ENCODE peak calls at places on chromosomes 6 and 20, in six cellular contexts. K is gastrocnemius medialis, T is pancreas, S is lower lobe of right lung, C is Panc1, J is spleen. V is an unnamed sample. For H3K4me1, the result is how much of the 10 kb centered on the place peaks cover.

GRCh38 chr6:100134703-100135102 is 140.7 kb upstream of the MCHR2 start:
- DNase-seq in K (no peak), C (no peak), S (no peak), T (no peak), J (no peak), V (no peak)

GRCh38 chr6:154578004-154578559 is 67.6 kb upstream of the CNKSR3 start:
- DNase-seq in K (no peak), S (no peak), J (no peak), T (no peak), C (no peak), V (no peak)

GRCh38 chr6:144899161-144899560 is 614.0 kb downstream of the UTRN start:
- DNase-seq in T (no peak), C (no peak), K (no peak), S (no peak), J (no peak), V (no peak)

GRCh38 chr6:157269261-157269794 is 54.0 kb downstream of the TMEM242 start:
- DNase-seq in K (peak), S (no peak), C (no peak), T (no peak), J (peak), V (peak)

GRCh38 chr6:125197795-125198269 is 44.3 kb downstream of the TPD52L1 start:
- DNase-seq in K (peak), T (peak), S (peak), J (no peak), C (no peak), V (peak)

GRCh38 chr6:36427781-36428345 is 14.8 kb downstream of the PXT1 start:
- DNase-seq in J (no peak), K (no peak), S (no peak), T (no peak), C (no peak), V (no peak)

GRCh38 chr6:36752886-36753506 is 55.4 kb downstream of the RAB44 start:
- DNase-seq in J (peak), C (no peak), S (no peak), K (peak), T (no peak), V (no peak)

GRCh38 chr6:80106418-80107235 is at the start of gene BCKDHB:
- DNase-seq in S (peak), K (peak), C (peak), T (peak), J (peak), V (peak)

GRCh38 chr6:127879685-127880084 is 21.2 kb downstream of the THEMIS start:
- DNase-seq in J (peak), T (peak), C (no peak), S (no peak), K (no peak), V (no peak)

GRCh38 chr6:156507106-156507505 is 270.1 kb upstream of the ARID1B start:
- DNase-seq in C (no peak), T (no peak), K (no peak), S (no peak), J (no peak), V (no peak)

GRCh38 chr6:166312832-166313231 is 4.6 kb upstream of the PRR18 start:
- DNase-seq in K (no peak), J (no peak), S (no peak), C (no peak), T (no peak), V (no peak)

GRCh38 chr6:40755046-40755681 is 168.0 kb upstream of the LRFN2 start:
- DNase-seq in S (no peak), K (no peak), C (no peak), T (no peak), J (no peak), V (no peak)

DNA sequence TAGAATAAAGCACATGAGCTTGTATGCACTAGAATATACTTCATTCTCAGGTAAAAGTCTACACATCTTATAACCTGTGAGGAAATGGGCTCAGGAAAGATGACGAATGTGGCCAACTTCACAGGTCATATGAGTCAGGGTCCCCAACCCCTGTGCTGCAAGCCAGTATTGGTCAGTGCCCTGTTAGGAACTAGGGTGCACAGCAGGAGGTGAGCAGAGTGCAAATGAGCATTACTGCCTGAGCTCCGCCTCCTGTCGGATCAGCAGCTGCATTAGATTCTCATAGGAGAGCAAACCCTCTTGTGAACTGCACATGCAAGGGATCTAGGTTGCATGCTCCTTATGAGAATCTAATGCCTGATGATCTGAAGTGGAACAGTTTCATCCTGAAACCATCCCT is 182.3 kb downstream of the TRDN start:
- DNase-seq in C (no peak), J (no peak), K (no peak), T (no peak), S (no peak), V (no peak)
- H3K4me3 ChIP-seq in C (no peak), J (no peak), K (no peak), T (no peak), S (no peak), V (no peak)

DNA sequence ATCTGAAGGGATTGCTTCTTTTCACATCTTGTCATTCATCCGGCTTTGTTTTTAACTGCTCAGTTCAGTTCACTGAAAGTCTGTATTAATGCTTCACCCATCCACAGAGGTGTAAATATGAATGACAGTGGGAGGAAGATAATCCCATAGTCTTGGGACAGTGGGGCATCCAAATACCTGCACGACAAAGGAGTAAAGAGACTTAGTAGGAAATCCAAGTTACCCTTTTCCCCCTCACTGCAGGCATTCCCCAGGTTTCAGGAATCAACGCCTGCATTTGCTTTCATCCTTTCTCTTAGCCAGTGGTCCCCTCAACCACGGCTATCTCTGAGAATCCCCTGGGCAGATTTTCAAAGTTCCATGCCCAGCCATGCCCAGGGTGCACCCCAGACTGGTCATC is 110.2 kb downstream of the MYLK4 start:
- DNase-seq in C (no peak), J (no peak), T (no peak), S (no peak), K (no peak), V (no peak)
- H3K4me1 ChIP-seq in C (under half), J (under half), T (under half), S (under half), K (under half), V (under half)

GRCh38 chr6:16770701-16771569 is 9.7 kb upstream of the ATXN1 start:
- DNase-seq in J (peak), C (no peak), S (peak), T (peak), K (peak), V (peak)
- H3K4me3 ChIP-seq in J (no peak), C (no peak), S (no peak), T (no peak), K (no peak), V (no peak)

GRCh38 chr6:169917153-169917552 is 165.7 kb downstream of the ERMARD start:
- DNase-seq in T (no peak), K (no peak), C (no peak), J (no peak), S (no peak), V (no peak)
- H3K4me1 ChIP-seq in T (under half), K (under half), C (under half), J (under half), S (under half), V (under half)

DNA sequence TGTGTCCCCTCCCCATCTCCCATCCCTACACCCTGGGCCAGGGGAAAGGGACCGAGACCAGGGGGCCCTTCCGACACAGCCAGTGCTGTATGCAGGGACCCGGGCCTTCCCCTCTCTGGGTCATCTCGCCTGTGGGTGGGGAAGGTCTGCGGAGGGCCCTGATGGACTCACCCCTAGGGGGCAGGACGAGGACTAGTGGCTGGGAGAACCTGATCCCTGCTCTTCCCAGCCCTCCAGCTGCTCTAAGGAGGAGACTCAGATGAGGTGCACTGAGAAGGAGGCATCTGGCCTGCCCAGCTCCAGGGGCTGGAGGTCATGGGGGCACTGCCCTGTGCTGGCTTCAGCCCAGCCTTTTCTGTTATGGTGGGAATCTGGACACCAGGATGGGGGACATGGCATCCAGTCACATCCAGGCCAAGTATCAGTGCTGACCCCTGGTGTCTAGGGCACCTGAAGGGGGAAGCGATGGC is 735 bp downstream of the MYL9 start:
- DNase-seq in S (no peak), T (peak), C (no peak), J (peak), K (no peak), V (no peak)
- H3K4me3 ChIP-seq in S (peak), T (peak), C (peak), J (peak), K (peak), V (peak)

GRCh38 chr6:52555531-52556228 is 21.2 kb downstream of the TRAM2 start:
- DNase-seq in C (no peak), J (no peak), K (no peak), T (no peak), S (no peak), V (no peak)

GRCh38 chr6:52553158-52553557 is 23.7 kb downstream of the TRAM2 start:
- DNase-seq in K (no peak), C (no peak), T (no peak), J (no peak), S (no peak), V (no peak)

GRCh38 chr6:52552278-52552643 is 24.6 kb downstream of the TRAM2 start:
- DNase-seq in J (no peak), K (no peak), S (no peak), C (no peak), T (no peak), V (no peak)

GRCh38 chr6:52553719-52554118 is 23.1 kb downstream of the TRAM2 start:
- DNase-seq in J (no peak), K (no peak), C (no peak), T (no peak), S (no peak), V (no peak)

DNA sequence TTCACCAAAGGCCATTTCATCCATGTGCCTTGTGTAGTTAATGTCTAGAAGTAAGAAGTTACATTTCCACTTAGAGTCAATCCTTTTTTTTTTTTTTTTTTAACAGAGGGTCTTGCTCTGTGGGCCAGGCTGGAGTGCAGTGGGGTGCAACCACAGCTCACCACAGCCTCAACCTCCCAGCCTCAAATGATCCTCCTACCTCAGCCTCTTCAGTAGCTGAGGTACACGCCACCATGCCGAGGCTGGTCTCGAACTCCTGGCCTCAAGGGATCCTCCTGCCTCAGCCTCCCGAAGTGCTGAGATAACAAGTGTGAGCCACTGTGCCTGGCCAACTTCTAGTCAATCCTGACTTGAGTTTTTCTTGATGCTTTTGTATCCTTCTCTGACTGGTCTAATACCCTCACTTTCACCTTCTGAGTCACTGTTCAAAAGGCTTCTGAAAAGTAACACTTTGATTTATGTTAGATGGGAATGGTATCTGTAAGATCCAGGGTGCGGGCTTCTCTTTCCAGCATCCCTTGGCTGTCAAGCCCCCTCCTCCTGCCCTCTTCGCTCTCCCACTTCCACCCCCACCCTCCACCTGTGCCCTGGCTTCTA is 22.1 kb downstream of the TRAM2 start:
- DNase-seq in K (no peak), J (no peak), S (no peak), C (no peak), T (no peak), V (no peak)
- H3K4me1 ChIP-seq in K (under half), J (under half), S (half or more), C (half or more), T (under half), V (under half)

GRCh38 chr6:33790910-33791309 is 2.0 kb upstream of the LEMD2 start:
- DNase-seq in J (no peak), T (no peak), K (no peak), S (no peak), C (no peak), V (no peak)

GRCh38 chr6:33788694-33789549 is at the start of gene LEMD2:
- DNase-seq in J (peak), C (peak), K (peak), S (peak), T (peak), V (peak)

GRCh38 chr6:33787954-33788693 is 806 bp downstream of the LEMD2 start:
- DNase-seq in K (peak), T (no peak), S (peak), J (peak), C (no peak), V (peak)

GRCh38 chr6:33790306-33790855 is 1.5 kb upstream of the LEMD2 start:
- DNase-seq in J (no peak), S (no peak), K (no peak), T (no peak), C (no peak), V (no peak)

DNA sequence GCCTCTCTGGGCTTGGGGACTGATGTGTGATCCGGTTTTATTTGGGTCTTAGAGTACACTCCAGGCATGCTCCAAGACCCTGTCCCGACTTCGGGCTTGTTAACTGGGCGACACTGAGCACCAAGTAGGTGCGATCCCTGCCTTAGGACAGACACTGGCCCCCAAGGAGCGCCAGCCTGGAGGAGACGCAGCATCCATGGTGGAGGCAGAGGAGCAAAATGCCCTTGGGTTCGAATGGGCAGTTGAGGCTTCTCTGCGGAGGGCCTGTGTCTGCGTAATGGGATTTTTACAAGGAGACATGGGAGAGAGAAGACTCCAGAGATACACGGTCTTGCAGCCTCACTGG is 593 bp upstream of the LEMD2 start:
- DNase-seq in J (peak), S (no peak), K (no peak), C (no peak), T (no peak), V (no peak)
- H3K4me3 ChIP-seq in J (peak), S (peak), K (peak), C (peak), T (no peak), V (peak)

GRCh38 chr20:57579898-57580447 is 19.1 kb downstream of the PCK1 start:
- DNase-seq in T (no peak), J (no peak), S (no peak), K (no peak), C (no peak), V (no peak)

GRCh38 chr20:57576942-57577550 is 16.1 kb downstream of the PCK1 start:
- DNase-seq in K (no peak), C (no peak), T (no peak), S (no peak), J (no peak), V (no peak)

GRCh38 chr20:57577679-57578475 is 17.0 kb downstream of the PCK1 start:
- DNase-seq in K (no peak), C (no peak), S (no peak), T (no peak), J (peak), V (no peak)

GRCh38 chr20:57579331-57579897 is 18.5 kb downstream of the PCK1 start:
- DNase-seq in K (no peak), J (peak), C (no peak), T (no peak), S (no peak), V (no peak)

GRCh38 chr20:57578476-57579165 is 17.7 kb downstream of the PCK1 start:
- DNase-seq in J (peak), C (no peak), S (no peak), K (no peak), T (no peak), V (no peak)
- H3K4me1 ChIP-seq in J (under half), C (under half), S (under half), K (under half), T (under half), V (under half)

GRCh38 chr6:26053929-26054658 is 33.1 kb upstream of the HFE start:
- DNase-seq in S (no peak), J (no peak), T (no peak), K (no peak), C (no peak), V (no peak)
- H3K4me3 ChIP-seq in S (peak), J (peak), T (peak), K (peak), C (peak), V (peak)